ENCODE peak calls at places on chromosomes 7 and 10, in six cellular contexts. K, O, R, S, Y and N are unnamed samples.

GRCh38 chr7:32323687-32324086 is 166.5 kb downstream of the LSM5 start:
- DNase-seq in R (no peak), S (no peak), O (no peak), Y (no peak), K (no peak), N (no peak)

GRCh38 chr10:88209837-88210552 is 346.6 kb downstream of the PTEN start:
- DNase-seq in K (no peak), S (no peak), O (no peak), Y (no peak), R (no peak), N (no peak)

GRCh38 chr10:22573820-22574569 is 140.4 kb downstream of the PIP4K2A start:
- DNase-seq in S (peak; percentile 19), R (peak; percentile 5), K (peak; percentile 4), Y (no peak), O (no peak), N (peak; percentile 16)

GRCh38 chr10:66819691-66820090 is 106.1 kb upstream of the LRRTM3 start:
- DNase-seq in K (no peak), R (no peak), Y (no peak), S (no peak), O (no peak), N (no peak)

GRCh38 chr10:6110136-6110535 is 21.3 kb downstream of the RBM17 start:
- DNase-seq in K (no peak), R (no peak), S (no peak), O (no peak), Y (no peak), N (no peak)

GRCh38 chr7:50665403-50666123 is 100.4 kb upstream of the DDC start:
- DNase-seq in O (no peak), R (no peak), S (no peak), K (no peak), Y (no peak), N (no peak)

GRCh38 chr7:42928754-42929153 is 3.2 kb downstream of the PSMA2 start:
- DNase-seq in S (no peak), Y (no peak), R (no peak), O (no peak), K (no peak), N (no peak)

GRCh38 chr10:29617880-29618340 is 16.9 kb downstream of the SVIL start:
- DNase-seq in K (no peak), S (no peak), Y (no peak), O (no peak), R (no peak), N (no peak)

GRCh38 chr7:37916673-37917660 is at the start of gene SFRP4:
- DNase-seq in Y (peak; percentile 73), R (peak; percentile 73), O (no peak), K (peak; percentile 23), S (peak; percentile 80), N (peak; percentile 84)

GRCh38 chr7:24283559-24283899 is 461 bp upstream of the NPY start:
- DNase-seq in K (no peak), O (no peak), S (no peak), Y (no peak), R (no peak), N (no peak)

GRCh38 chr10:43297534-43297933 is 30.7 kb upstream of the RASGEF1A start:
- DNase-seq in Y (no peak), S (no peak), O (no peak), K (no peak), R (no peak), N (no peak)

GRCh38 chr10:110443239-110444008 is 54.3 kb upstream of the DUSP5 start:
- DNase-seq in S (no peak), Y (no peak), O (no peak), K (no peak), R (no peak), N (no peak)

GRCh38 chr10:74320717-74321116 is 169.7 kb downstream of the ADK start:
- DNase-seq in O (no peak), R (no peak), S (no peak), K (no peak), Y (no peak), N (no peak)

GRCh38 chr10:89086801-89087513 is 96.4 kb downstream of the FAS start:
- DNase-seq in R (no peak), K (no peak), O (no peak), Y (no peak), S (peak; percentile 39), N (peak; percentile 6)

GRCh38 chr10:68231106-68231901 is 609 bp downstream of the ATOH7 start:
- DNase-seq in Y (peak; percentile 92), K (peak; percentile 89), R (peak; percentile 41), S (peak; percentile 78), O (no peak), N (peak; percentile 84)

GRCh38 chr7:134448359-134449229 is 10.3 kb downstream of the AKR1B1 start:
- DNase-seq in Y (no peak), K (no peak), S (no peak), R (no peak), O (no peak), N (peak; percentile 97)

GRCh38 chr10:100562806-100563293 is 27.1 kb downstream of the HIF1AN start:
- DNase-seq in S (peak; percentile 20), K (peak; percentile 45), R (peak; percentile 2), O (no peak), Y (peak; percentile 44), N (peak; percentile 48)

GRCh38 chr7:134750083-134751062 is 29.1 kb upstream of the CALD1 start:
- DNase-seq in R (peak; percentile 19), S (peak; percentile 51), O (peak; percentile 53), K (no peak), Y (peak; percentile 60), N (peak; percentile 35)

GRCh38 chr7:135169141-135169935 is 1.2 kb downstream of the CYREN start:
- DNase-seq in R (peak; percentile 24), Y (peak; percentile 80), K (no peak), S (peak; percentile 38), O (peak; percentile 52), N (peak; percentile 76)

GRCh38 chr7:80145780-80146422 is 11.3 kb downstream of the GNAI1 start:
- DNase-seq in S (no peak), Y (no peak), R (no peak), K (no peak), O (no peak), N (peak; percentile 28)

GRCh38 chr7:158549834-158550700 is 37.6 kb downstream of the PTPRN2 start:
- DNase-seq in R (no peak), Y (no peak), O (no peak), K (no peak), S (no peak), N (no peak)

GRCh38 chr10:50332108-50332846 is 81.0 kb upstream of the ASAH2 start:
- DNase-seq in Y (no peak), K (no peak), R (no peak), O (no peak), S (no peak), N (no peak)

GRCh38 chr10:79081353-79082034 is 12.7 kb downstream of the ZMIZ1 start:
- DNase-seq in O (no peak), K (no peak), S (no peak), R (no peak), Y (no peak), N (no peak)

GRCh38 chr10:19932806-19933371 is 116.7 kb downstream of the PLXDC2 start:
- DNase-seq in R (no peak), Y (no peak), O (no peak), K (no peak), S (no peak), N (no peak)

GRCh38 chr10:78301481-78301880 is 267.8 kb downstream of the RPS24 start:
- DNase-seq in K (no peak), Y (no peak), O (no peak), R (no peak), S (no peak), N (no peak)

GRCh38 chr7:536231-536630 is 16.6 kb upstream of the PDGFA start:
- DNase-seq in Y (no peak), K (no peak), O (no peak), R (no peak), S (no peak), N (no peak)

GRCh38 chr7:31935115-31935514 is 135.1 kb downstream of the PDE1C start:
- DNase-seq in Y (no peak), O (no peak), R (no peak), K (peak; percentile 13), S (no peak), N (no peak)

GRCh38 chr10:27155073-27155754 is at the start of gene MASTL:
- DNase-seq in S (peak; percentile 93), O (peak; percentile 96), K (peak; percentile 84), R (peak; percentile 82), Y (peak; percentile 95), N (peak; percentile 81)

GRCh38 chr10:47183726-47184084 is 116.3 kb upstream of the GDF10 start:
- DNase-seq in S (no peak), Y (no peak), K (no peak), R (no peak), O (no peak), N (no peak)

GRCh38 chr10:88831709-88832108 is 19.9 kb downstream of the ANKRD22 start:
- DNase-seq in S (no peak), O (peak; percentile 59), R (no peak), K (no peak), Y (no peak), N (no peak)

GRCh38 chr10:659710-660141 is 29.7 kb downstream of the DIP2C start:
- DNase-seq in S (peak; percentile 2), Y (no peak), O (no peak), K (no peak), R (no peak), N (no peak)

GRCh38 chr7:41319601-41320000 is 383.3 kb downstream of the INHBA start:
- DNase-seq in K (no peak), R (no peak), Y (no peak), O (no peak), S (no peak), N (no peak)